ENCODE peak calls at places on chromosomes 7 and 10, in four cellular contexts. One of them, this sample, is unnamed.

GRCh38 chr7:8035190-8035589 is 66.6 kb downstream of the GLCCI1 start:
- DNase-seq in breast epithelium: no peak
- DNase-seq in lower lobe of right lung: no peak
- DNase-seq in A549: no peak
- DNase-seq in this sample: no peak

GRCh38 chr10:132124201-132124920 is 58.6 kb downstream of the JAKMIP3 start:
- DNase-seq in breast epithelium: no peak
- DNase-seq in lower lobe of right lung: peak
- DNase-seq in A549: no peak
- DNase-seq in this sample: no peak

GRCh38 chr10:115580239-115580638 is 487.1 kb downstream of the ATRNL1 start:
- DNase-seq in breast epithelium: no peak
- DNase-seq in lower lobe of right lung: no peak
- DNase-seq in A549: no peak
- DNase-seq in this sample: no peak

GRCh38 chr10:47245731-47246350 is 54.2 kb upstream of the GDF10 start:
- DNase-seq in breast epithelium: no peak
- DNase-seq in lower lobe of right lung: no peak
- DNase-seq in A549: no peak
- DNase-seq in this sample: no peak

GRCh38 chr7:17559388-17559787 is 260.9 kb downstream of the AHR start:
- DNase-seq in breast epithelium: no peak
- DNase-seq in lower lobe of right lung: no peak
- DNase-seq in A549: peak
- DNase-seq in this sample: no peak

GRCh38 chr7:139629392-139630082 is 106.1 kb downstream of the CLEC2L start:
- DNase-seq in breast epithelium: no peak
- DNase-seq in lower lobe of right lung: no peak
- DNase-seq in A549: no peak
- DNase-seq in this sample: no peak

GRCh38 chr10:102624751-102625330 is 19.4 kb upstream of the TRIM8 start:
- DNase-seq in breast epithelium: no peak
- DNase-seq in lower lobe of right lung: peak
- DNase-seq in A549: no peak
- DNase-seq in this sample: no peak

GRCh38 chr10:60444494-60445064 is 54.9 kb upstream of the ANK3 start:
- DNase-seq in breast epithelium: no peak
- DNase-seq in lower lobe of right lung: no peak
- DNase-seq in A549: peak
- DNase-seq in this sample: no peak

GRCh38 chr7:116980354-116980753 is 27.1 kb downstream of the ST7 start:
- DNase-seq in breast epithelium: no peak
- DNase-seq in lower lobe of right lung: no peak
- DNase-seq in A549: no peak
- DNase-seq in this sample: no peak

GRCh38 chr10:93991596-93992284 is 2.0 kb upstream of the PLCE1 start:
- DNase-seq in breast epithelium: no peak
- DNase-seq in lower lobe of right lung: no peak
- DNase-seq in A549: peak
- DNase-seq in this sample: peak

GRCh38 chr7:133367561-133367960 is 114.7 kb downstream of the EXOC4 start:
- DNase-seq in breast epithelium: no peak
- DNase-seq in lower lobe of right lung: no peak
- DNase-seq in A549: no peak
- DNase-seq in this sample: no peak

DNA sequence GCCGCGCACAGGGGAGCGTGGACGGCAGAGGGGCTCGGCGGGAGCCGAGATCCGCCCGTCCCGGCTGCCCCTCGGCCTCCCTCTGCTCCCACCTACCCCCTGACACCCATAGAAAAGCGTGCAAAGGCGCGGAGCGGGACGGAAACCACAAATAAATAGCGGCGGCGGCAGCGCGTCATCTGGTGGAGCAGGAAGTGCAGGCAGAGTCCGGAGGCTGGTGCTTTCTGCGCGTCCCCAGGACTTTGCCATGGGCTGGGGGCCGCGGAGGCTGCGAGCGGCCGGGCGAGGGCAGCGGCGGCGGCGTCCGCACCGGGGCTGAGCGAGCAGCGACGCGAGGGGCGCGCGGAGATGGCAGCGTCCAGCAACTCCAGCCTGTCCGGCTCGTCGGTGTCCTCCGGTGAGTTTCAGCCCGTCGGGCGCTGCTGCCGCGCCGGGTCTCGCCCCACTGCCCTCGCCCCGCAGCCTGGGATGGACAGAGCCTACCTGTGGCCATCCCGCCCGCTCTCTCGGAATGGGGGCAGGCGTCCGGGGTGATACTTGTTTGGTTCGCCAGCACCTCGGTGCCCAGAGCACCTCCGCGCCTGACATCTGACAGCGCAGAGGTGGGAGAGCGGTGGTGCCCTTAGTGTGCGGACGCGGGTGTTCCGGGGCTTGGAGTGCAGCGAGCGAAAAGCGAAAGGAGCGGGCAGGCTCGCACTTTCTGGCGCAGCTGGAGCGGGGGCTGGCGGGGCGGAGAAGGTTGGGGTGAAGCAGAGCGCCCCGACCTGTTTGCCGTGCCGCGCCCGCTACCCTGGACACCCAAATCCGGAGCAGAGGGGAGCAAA is at the start of gene CHN2:
- DNase-seq in breast epithelium: peak
- DNase-seq in lower lobe of right lung: peak
- DNase-seq in A549: no peak
- DNase-seq in this sample: peak
- TF ChIP-seq CTCF in breast epithelium: no peak
- TF ChIP-seq CTCF in lower lobe of right lung: no peak
- TF ChIP-seq CTCF in A549: no peak
- TF ChIP-seq CTCF in this sample: no peak

GRCh38 chr10:17202506-17202905 is 1.0 kb upstream of the TRDMT1 start:
- DNase-seq in breast epithelium: no peak
- DNase-seq in lower lobe of right lung: no peak
- DNase-seq in A549: no peak
- DNase-seq in this sample: no peak

GRCh38 chr10:17199351-17199804 is 2.1 kb downstream of the TRDMT1 start:
- DNase-seq in breast epithelium: no peak
- DNase-seq in lower lobe of right lung: no peak
- DNase-seq in A549: no peak
- DNase-seq in this sample: no peak

GRCh38 chr10:17201165-17202013 is at the start of gene TRDMT1:
- DNase-seq in breast epithelium: peak
- DNase-seq in lower lobe of right lung: peak
- DNase-seq in A549: peak
- DNase-seq in this sample: peak

GRCh38 chr10:17200035-17200884 is 1.2 kb downstream of the TRDMT1 start:
- DNase-seq in breast epithelium: no peak
- DNase-seq in lower lobe of right lung: no peak
- DNase-seq in A549: no peak
- DNase-seq in this sample: no peak

GRCh38 chr10:17200885-17201164 is 647 bp downstream of the TRDMT1 start:
- DNase-seq in breast epithelium: no peak
- DNase-seq in lower lobe of right lung: no peak
- DNase-seq in A549: peak
- DNase-seq in this sample: no peak
- TF ChIP-seq CTCF in breast epithelium: no peak
- TF ChIP-seq CTCF in lower lobe of right lung: no peak
- TF ChIP-seq CTCF in A549: no peak
- TF ChIP-seq CTCF in this sample: no peak

DNA sequence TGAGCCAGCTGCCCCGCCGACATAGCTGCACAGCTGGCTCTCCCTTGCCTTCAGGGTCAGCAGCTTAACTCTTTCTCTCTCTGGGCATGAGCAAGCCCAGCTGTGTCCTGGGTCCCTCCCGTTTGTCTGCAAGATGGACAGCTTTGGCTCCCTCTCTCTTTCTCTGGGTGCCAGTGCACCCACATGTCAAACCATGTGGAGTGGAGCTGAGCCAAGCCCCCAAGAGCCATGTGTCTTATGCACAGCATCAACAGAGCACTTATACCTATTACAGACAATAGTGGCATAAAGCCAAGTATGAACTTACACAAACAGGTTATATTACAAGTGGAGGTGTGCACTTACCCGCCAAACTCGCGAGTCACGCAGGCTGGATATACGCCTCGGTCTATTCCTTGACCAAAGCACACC is 35.7 kb upstream of the MTPAP start:
- DNase-seq in breast epithelium: no peak
- DNase-seq in lower lobe of right lung: no peak
- DNase-seq in A549: peak
- DNase-seq in this sample: peak
- TF ChIP-seq CTCF in breast epithelium: no peak
- TF ChIP-seq CTCF in lower lobe of right lung: peak
- TF ChIP-seq CTCF in A549: peak
- TF ChIP-seq CTCF in this sample: peak

GRCh38 chr10:77380723-77381122 is 256.9 kb downstream of the KCNMA1 start:
- DNase-seq in breast epithelium: no peak
- DNase-seq in lower lobe of right lung: no peak
- DNase-seq in A549: no peak
- DNase-seq in this sample: no peak

GRCh38 chr10:77377034-77377433 is 260.6 kb downstream of the KCNMA1 start:
- DNase-seq in breast epithelium: no peak
- DNase-seq in lower lobe of right lung: no peak
- DNase-seq in A549: peak
- DNase-seq in this sample: no peak

GRCh38 chr10:77374189-77374656 is 263.4 kb downstream of the KCNMA1 start:
- DNase-seq in breast epithelium: no peak
- DNase-seq in lower lobe of right lung: no peak
- DNase-seq in A549: no peak
- DNase-seq in this sample: no peak

GRCh38 chr10:77378950-77379349 is 258.7 kb downstream of the KCNMA1 start:
- DNase-seq in breast epithelium: no peak
- DNase-seq in lower lobe of right lung: no peak
- DNase-seq in A549: no peak
- DNase-seq in this sample: no peak

DNA sequence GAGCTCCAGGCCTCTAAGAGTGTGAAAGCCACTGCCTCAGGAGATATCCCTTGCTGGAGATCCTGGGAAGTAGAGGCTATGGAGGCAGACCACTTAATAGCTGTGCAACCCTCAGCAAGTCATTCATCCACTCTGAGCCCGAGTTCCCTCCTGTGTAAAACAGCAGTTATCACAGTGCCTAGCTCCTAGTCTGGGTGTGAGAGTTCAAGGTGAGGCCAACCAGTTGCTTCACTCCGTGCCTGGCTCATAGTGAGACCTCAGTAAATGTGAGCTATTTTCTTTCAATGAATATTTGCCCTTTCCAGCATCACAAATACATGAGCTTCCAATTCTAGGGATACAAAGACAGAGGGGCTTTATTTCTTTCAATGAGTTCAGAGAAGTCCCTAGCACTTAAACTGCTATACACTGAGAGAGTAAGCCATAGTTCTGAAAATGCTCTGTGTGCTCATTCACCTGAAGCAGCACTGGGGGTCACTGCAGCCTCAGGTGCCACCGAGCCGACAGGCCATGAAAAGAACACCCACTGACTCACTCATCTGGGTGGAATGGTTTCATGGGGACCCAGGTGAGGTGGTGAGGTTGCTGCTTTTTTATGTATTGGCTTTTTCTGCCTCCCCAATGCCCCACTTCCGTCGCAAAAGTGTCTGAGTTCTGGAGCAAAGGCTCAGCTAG is 259.8 kb downstream of the KCNMA1 start:
- DNase-seq in breast epithelium: no peak
- DNase-seq in lower lobe of right lung: no peak
- DNase-seq in A549: no peak
- DNase-seq in this sample: no peak
- TF ChIP-seq CTCF in breast epithelium: no peak
- TF ChIP-seq CTCF in lower lobe of right lung: no peak
- TF ChIP-seq CTCF in A549: no peak
- TF ChIP-seq CTCF in this sample: no peak

GRCh38 chr7:41942468-41943097 is 239.7 kb upstream of the INHBA start:
- DNase-seq in breast epithelium: no peak
- DNase-seq in lower lobe of right lung: no peak
- DNase-seq in A549: peak
- DNase-seq in this sample: no peak

GRCh38 chr7:41940760-41941343 is 238.0 kb upstream of the INHBA start:
- DNase-seq in breast epithelium: peak
- DNase-seq in lower lobe of right lung: peak
- DNase-seq in A549: peak
- DNase-seq in this sample: peak

GRCh38 chr7:41938371-41938770 is 235.5 kb upstream of the INHBA start:
- DNase-seq in breast epithelium: no peak
- DNase-seq in lower lobe of right lung: no peak
- DNase-seq in A549: no peak
- DNase-seq in this sample: no peak

DNA sequence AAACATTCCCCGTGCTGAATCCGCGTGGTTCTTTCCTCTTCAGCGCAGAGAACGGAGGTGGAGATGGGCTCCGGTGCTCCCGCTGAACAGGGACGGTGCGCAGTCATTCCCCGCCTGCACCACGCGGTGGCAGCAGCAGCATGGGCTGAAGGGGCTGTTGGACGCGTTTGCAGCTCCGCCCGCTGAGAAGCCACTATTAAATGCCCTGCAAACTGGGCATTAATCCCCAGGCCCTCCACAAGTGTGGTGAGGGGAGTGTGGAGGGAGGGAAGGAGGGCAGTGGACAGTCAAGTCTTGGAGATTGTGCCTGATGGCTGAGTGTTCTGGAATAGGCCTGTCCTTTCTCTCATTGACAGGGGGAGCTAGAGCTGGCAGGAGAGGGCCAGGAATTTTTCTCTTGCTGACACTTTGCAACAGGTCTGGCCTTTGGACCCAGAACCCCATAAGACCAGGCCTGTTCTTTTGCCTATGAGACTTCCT is 240.2 kb upstream of the INHBA start:
- DNase-seq in breast epithelium: peak
- DNase-seq in lower lobe of right lung: peak
- DNase-seq in A549: peak
- DNase-seq in this sample: peak
- TF ChIP-seq CTCF in breast epithelium: peak
- TF ChIP-seq CTCF in lower lobe of right lung: peak
- TF ChIP-seq CTCF in A549: peak
- TF ChIP-seq CTCF in this sample: peak

DNA sequence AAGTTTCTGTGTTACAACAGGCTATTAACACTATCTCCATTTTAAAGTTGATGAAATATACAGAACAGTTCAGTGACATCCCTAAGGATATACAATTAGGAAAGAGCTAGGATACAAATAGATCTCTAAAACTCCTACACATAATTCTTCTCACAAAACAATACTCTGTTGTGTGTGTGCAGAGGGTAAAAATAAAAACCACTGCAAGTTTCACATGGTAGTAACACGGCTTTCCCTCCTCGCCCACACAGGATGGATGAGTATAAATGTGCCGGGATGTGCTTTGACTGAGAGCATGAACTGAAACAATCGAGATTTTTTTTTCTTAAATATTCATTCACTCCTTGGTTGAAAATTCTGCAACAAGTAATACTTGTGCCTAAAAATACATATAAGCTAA is 131.5 kb upstream of the C1QL3 start:
- DNase-seq in breast epithelium: no peak
- DNase-seq in lower lobe of right lung: no peak
- DNase-seq in A549: no peak
- DNase-seq in this sample: no peak
- TF ChIP-seq CTCF in breast epithelium: no peak
- TF ChIP-seq CTCF in lower lobe of right lung: no peak
- TF ChIP-seq CTCF in A549: no peak
- TF ChIP-seq CTCF in this sample: no peak